ENCODE peak calls at places on chromosomes 2 and 18, in five cellular contexts. One of them, this sample, is unnamed.

GRCh38 chr2:239057533-239057932 is 209.6 kb downstream of the TWIST2 start:
- DNase-seq in spleen: no peak
- DNase-seq in heart left ventricle: no peak
- DNase-seq in left lung: no peak
- DNase-seq in cardiac muscle cell: no peak
- DNase-seq in this sample: no peak

GRCh38 chr18:32930695-32931301 is 158.0 kb upstream of the KLHL14 start:
- DNase-seq in spleen: no peak
- DNase-seq in heart left ventricle: no peak
- DNase-seq in left lung: no peak
- DNase-seq in cardiac muscle cell: peak; percentile 63
- DNase-seq in this sample: no peak

GRCh38 chr2:197259470-197259999 is 51.0 kb downstream of the ANKRD44 start:
- DNase-seq in spleen: no peak
- DNase-seq in heart left ventricle: no peak
- DNase-seq in left lung: no peak
- DNase-seq in cardiac muscle cell: no peak
- DNase-seq in this sample: no peak

GRCh38 chr2:232632904-232633412 is 446 bp upstream of the EFHD1 start:
- DNase-seq in spleen: peak; percentile 79
- DNase-seq in heart left ventricle: peak; percentile 79
- DNase-seq in left lung: no peak
- DNase-seq in cardiac muscle cell: no peak
- DNase-seq in this sample: peak; percentile 72

GRCh38 chr2:207503234-207503633 is 26.5 kb upstream of the CREB1 start:
- DNase-seq in spleen: no peak
- DNase-seq in heart left ventricle: peak; percentile 76
- DNase-seq in left lung: no peak
- DNase-seq in cardiac muscle cell: peak; percentile 11
- DNase-seq in this sample: peak; percentile 50

GRCh38 chr2:29446852-29447251 is 331.6 kb downstream of the CLIP4 start:
- DNase-seq in spleen: no peak
- DNase-seq in heart left ventricle: no peak
- DNase-seq in left lung: no peak
- DNase-seq in cardiac muscle cell: no peak
- DNase-seq in this sample: no peak

GRCh38 chr2:84942964-84943421 is 28.0 kb upstream of the KCMF1 start:
- DNase-seq in spleen: no peak
- DNase-seq in heart left ventricle: no peak
- DNase-seq in left lung: peak; percentile 2
- DNase-seq in cardiac muscle cell: no peak
- DNase-seq in this sample: no peak

GRCh38 chr2:129862668-129863067 is 116.8 kb upstream of the RAB6C start:
- DNase-seq in spleen: no peak
- DNase-seq in heart left ventricle: no peak
- DNase-seq in left lung: no peak
- DNase-seq in cardiac muscle cell: no peak
- DNase-seq in this sample: no peak

GRCh38 chr2:128325665-128326181 is 7.1 kb upstream of the HS6ST1 start:
- DNase-seq in spleen: no peak
- DNase-seq in heart left ventricle: peak; percentile 64
- DNase-seq in left lung: no peak
- DNase-seq in cardiac muscle cell: no peak
- DNase-seq in this sample: peak; percentile 53

GRCh38 chr2:17757321-17757720 is 3.4 kb downstream of the GEN1 start:
- DNase-seq in spleen: no peak
- DNase-seq in heart left ventricle: no peak
- DNase-seq in left lung: no peak
- DNase-seq in cardiac muscle cell: no peak
- DNase-seq in this sample: no peak

GRCh38 chr18:51513525-51513924 is 316.0 kb upstream of the MEX3C start:
- DNase-seq in spleen: no peak
- DNase-seq in heart left ventricle: no peak
- DNase-seq in left lung: no peak
- DNase-seq in cardiac muscle cell: no peak
- DNase-seq in this sample: no peak

GRCh38 chr18:72410399-72410798 is 133.7 kb downstream of the CBLN2 start:
- DNase-seq in spleen: no peak
- DNase-seq in heart left ventricle: no peak
- DNase-seq in left lung: no peak
- DNase-seq in cardiac muscle cell: no peak
- DNase-seq in this sample: no peak

GRCh38 chr2:26737221-26737620 is 26.9 kb upstream of the SLC35F6 start:
- DNase-seq in spleen: no peak
- DNase-seq in heart left ventricle: no peak
- DNase-seq in left lung: no peak
- DNase-seq in cardiac muscle cell: no peak
- DNase-seq in this sample: no peak

GRCh38 chr2:48717826-48718225 is 37.7 kb downstream of the LHCGR start:
- DNase-seq in spleen: no peak
- DNase-seq in heart left ventricle: no peak
- DNase-seq in left lung: no peak
- DNase-seq in cardiac muscle cell: no peak
- DNase-seq in this sample: no peak

DNA sequence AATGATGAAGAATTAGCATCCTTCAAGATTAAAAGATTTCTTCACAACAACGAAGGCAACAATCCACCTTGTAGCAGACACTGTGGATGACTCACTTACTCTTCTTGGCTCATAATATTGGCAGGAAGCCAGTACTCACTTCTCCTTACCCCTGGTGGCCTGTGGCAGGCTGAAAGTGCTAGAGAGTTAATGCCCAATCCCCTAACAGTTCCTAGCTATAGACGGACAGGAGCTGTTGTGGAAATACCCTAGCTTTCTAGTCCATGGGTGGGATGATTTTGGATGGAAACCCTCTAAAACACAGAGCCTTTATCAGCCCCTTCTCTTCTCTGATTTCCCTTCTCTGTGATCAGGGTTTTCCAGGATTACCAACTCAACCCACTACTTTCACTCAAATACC is 128.6 kb upstream of the NYAP2 start:
- DNase-seq in spleen: no peak
- DNase-seq in heart left ventricle: no peak
- DNase-seq in left lung: no peak
- DNase-seq in cardiac muscle cell: peak; percentile 38
- DNase-seq in this sample: no peak
- H3K9me3 ChIP-seq in spleen: no peaks in the 10 kb centered on the region
- H3K9me3 ChIP-seq in heart left ventricle: no peaks in the 10 kb centered on the region
- H3K9me3 ChIP-seq in left lung: no peaks in the 10 kb centered on the region
- H3K9me3 ChIP-seq in cardiac muscle cell: no peaks in the 10 kb centered on the region
- H3K9me3 ChIP-seq in this sample: peaks cover 16% of the 10 kb centered on the region

GRCh38 chr2:44883356-44883755 is 58.1 kb upstream of the SIX3 start:
- DNase-seq in spleen: no peak
- DNase-seq in heart left ventricle: no peak
- DNase-seq in left lung: no peak
- DNase-seq in cardiac muscle cell: no peak
- DNase-seq in this sample: no peak
- H3K27me3 ChIP-seq in spleen: no peaks in the 10 kb centered on the region
- H3K27me3 ChIP-seq in heart left ventricle: no peaks in the 10 kb centered on the region
- H3K27me3 ChIP-seq in left lung: no peaks in the 10 kb centered on the region
- H3K27me3 ChIP-seq in cardiac muscle cell: peaks cover 2% of the 10 kb centered on the region
- H3K27me3 ChIP-seq in this sample: peaks cover 100% of the 10 kb centered on the region

DNA sequence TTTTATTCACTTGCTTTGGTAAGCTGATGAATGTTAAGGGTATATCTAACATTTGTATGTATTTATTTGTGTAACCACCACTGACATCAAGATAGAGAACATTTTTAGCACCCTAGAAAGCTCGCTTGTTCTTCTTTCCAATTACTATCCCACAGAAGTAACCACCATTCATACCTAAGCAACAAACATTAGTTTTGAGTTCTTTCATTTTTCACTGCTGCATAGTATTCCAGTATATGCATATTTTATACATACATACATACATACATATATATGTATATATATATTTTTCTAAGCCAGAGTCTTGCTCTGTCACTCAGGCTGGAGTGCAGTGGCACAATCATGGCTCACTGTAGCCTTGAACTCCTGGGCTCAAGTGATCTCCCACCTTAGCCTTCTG is 11.1 kb upstream of the DYM start:
- DNase-seq in spleen: no peak
- DNase-seq in heart left ventricle: no peak
- DNase-seq in left lung: no peak
- DNase-seq in cardiac muscle cell: no peak
- DNase-seq in this sample: no peak
- H3K9me3 ChIP-seq in spleen: no peaks in the 10 kb centered on the region
- H3K9me3 ChIP-seq in heart left ventricle: no peaks in the 10 kb centered on the region
- H3K9me3 ChIP-seq in left lung: no peaks in the 10 kb centered on the region
- H3K9me3 ChIP-seq in cardiac muscle cell: no peaks in the 10 kb centered on the region
- H3K9me3 ChIP-seq in this sample: peaks cover 5% of the 10 kb centered on the region

DNA sequence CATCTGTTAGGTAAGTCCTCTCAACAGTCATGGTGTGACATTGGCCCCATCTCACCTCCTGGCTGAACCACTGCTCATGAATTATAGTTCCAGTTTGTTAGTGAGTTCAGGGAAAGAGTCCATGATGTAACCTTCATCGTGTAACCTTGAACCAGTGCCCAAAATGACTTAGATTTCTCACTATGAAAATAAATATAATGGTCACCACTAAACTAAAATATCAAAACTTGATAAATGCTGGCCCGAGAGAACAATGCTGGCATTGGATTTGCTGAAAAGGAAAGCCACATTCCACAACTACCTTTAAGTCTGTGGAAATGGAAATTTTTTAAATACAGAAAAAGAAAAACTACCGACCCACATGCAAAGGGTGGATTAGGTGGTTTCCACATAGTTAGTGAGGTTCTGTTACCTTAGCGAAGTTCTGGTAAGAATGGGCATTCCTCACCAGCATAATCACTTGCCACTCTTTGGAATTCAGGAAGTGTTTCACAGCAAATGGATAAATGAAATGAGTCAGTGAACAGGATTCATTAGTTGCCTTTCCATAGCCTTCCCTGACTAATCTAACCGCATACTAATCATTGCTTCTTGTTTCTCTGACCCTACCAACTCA is 133.9 kb upstream of the CTAGE1 start:
- DNase-seq in spleen: no peak
- DNase-seq in heart left ventricle: no peak
- DNase-seq in left lung: no peak
- DNase-seq in cardiac muscle cell: no peak
- DNase-seq in this sample: no peak
- H3K27me3 ChIP-seq in spleen: no peaks in the 10 kb centered on the region
- H3K27me3 ChIP-seq in heart left ventricle: no peaks in the 10 kb centered on the region
- H3K27me3 ChIP-seq in left lung: no peaks in the 10 kb centered on the region
- H3K27me3 ChIP-seq in cardiac muscle cell: no peaks in the 10 kb centered on the region
- H3K27me3 ChIP-seq in this sample: no peaks in the 10 kb centered on the region

DNA sequence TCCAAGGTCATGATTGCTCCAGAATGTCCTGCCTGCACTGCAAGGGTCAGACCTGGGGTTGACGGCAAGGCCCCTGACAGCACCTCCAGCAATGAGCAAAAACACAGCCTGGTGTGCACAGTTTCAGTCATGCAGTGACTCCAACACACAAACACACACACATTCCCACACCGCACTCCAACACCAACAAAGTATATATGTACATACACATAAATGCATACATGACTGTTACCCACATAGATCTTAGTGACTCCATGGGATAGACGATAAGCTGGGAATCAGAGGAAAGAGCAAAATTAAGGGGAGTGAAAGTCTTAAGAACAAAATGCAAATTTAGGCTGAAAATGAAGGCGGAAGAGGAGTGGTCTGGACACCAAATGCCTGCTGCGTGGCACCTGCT is 112.7 kb upstream of the TEKT4 start:
- DNase-seq in spleen: no peak
- DNase-seq in heart left ventricle: no peak
- DNase-seq in left lung: no peak
- DNase-seq in cardiac muscle cell: no peak
- DNase-seq in this sample: no peak
- H3K9me3 ChIP-seq in spleen: no peaks in the 10 kb centered on the region
- H3K9me3 ChIP-seq in heart left ventricle: no peaks in the 10 kb centered on the region
- H3K9me3 ChIP-seq in left lung: no peaks in the 10 kb centered on the region
- H3K9me3 ChIP-seq in cardiac muscle cell: peaks cover 4% of the 10 kb centered on the region
- H3K9me3 ChIP-seq in this sample: no peaks in the 10 kb centered on the region

GRCh38 chr2:156327835-156328401 is 4.6 kb downstream of the NR4A2 start:
- DNase-seq in spleen: no peak
- DNase-seq in heart left ventricle: no peak
- DNase-seq in left lung: no peak
- DNase-seq in cardiac muscle cell: peak; percentile 9
- DNase-seq in this sample: no peak
- H3K27me3 ChIP-seq in spleen: peaks cover 26% of the 10 kb centered on the region
- H3K27me3 ChIP-seq in heart left ventricle: peaks cover 15% of the 10 kb centered on the region
- H3K27me3 ChIP-seq in left lung: peaks cover 26% of the 10 kb centered on the region
- H3K27me3 ChIP-seq in cardiac muscle cell: peaks cover 95% of the 10 kb centered on the region
- H3K27me3 ChIP-seq in this sample: peaks cover 74% of the 10 kb centered on the region

GRCh38 chr18:14927701-14928100 is 179.7 kb downstream of the ANKRD30B start:
- DNase-seq in spleen: no peak
- DNase-seq in heart left ventricle: no peak
- DNase-seq in left lung: no peak
- DNase-seq in cardiac muscle cell: no peak
- DNase-seq in this sample: no peak
- H3K9me3 ChIP-seq in spleen: no peaks in the 10 kb centered on the region
- H3K9me3 ChIP-seq in heart left ventricle: no peaks in the 10 kb centered on the region
- H3K9me3 ChIP-seq in left lung: no peaks in the 10 kb centered on the region
- H3K9me3 ChIP-seq in cardiac muscle cell: no peaks in the 10 kb centered on the region
- H3K9me3 ChIP-seq in this sample: no peaks in the 10 kb centered on the region

GRCh38 chr18:5197461-5197860 is 404 bp upstream of the AKAIN1 start:
- DNase-seq in spleen: no peak
- DNase-seq in heart left ventricle: no peak
- DNase-seq in left lung: no peak
- DNase-seq in cardiac muscle cell: no peak
- DNase-seq in this sample: no peak

GRCh38 chr18:5197032-5197434 is at the start of gene AKAIN1:
- DNase-seq in spleen: no peak
- DNase-seq in heart left ventricle: peak; percentile 72
- DNase-seq in left lung: peak; percentile 36
- DNase-seq in cardiac muscle cell: peak; percentile 91
- DNase-seq in this sample: peak; percentile 34

GRCh38 chr18:5195656-5196055 is 1.4 kb downstream of the AKAIN1 start:
- DNase-seq in spleen: no peak
- DNase-seq in heart left ventricle: no peak
- DNase-seq in left lung: no peak
- DNase-seq in cardiac muscle cell: no peak
- DNase-seq in this sample: no peak

GRCh38 chr18:5196253-5197031 is 615 bp downstream of the AKAIN1 start:
- DNase-seq in spleen: no peak
- DNase-seq in heart left ventricle: no peak
- DNase-seq in left lung: no peak
- DNase-seq in cardiac muscle cell: peak; percentile 31
- DNase-seq in this sample: peak; percentile 11
- H3K27me3 ChIP-seq in spleen: peaks cover 29% of the 10 kb centered on the region
- H3K27me3 ChIP-seq in heart left ventricle: peaks cover 23% of the 10 kb centered on the region
- H3K27me3 ChIP-seq in left lung: peaks cover 35% of the 10 kb centered on the region
- H3K27me3 ChIP-seq in cardiac muscle cell: peaks cover 95% of the 10 kb centered on the region
- H3K27me3 ChIP-seq in this sample: peaks cover 80% of the 10 kb centered on the region